ENCODE peak calls at places on chromosomes 1 and 21, in seven cellular contexts. B is mesendoderm, S is H9, H is mesenchymal stem cell, C is H1, N is neuronal stem cell, Q is trophoblast cell. T is an unnamed sample.

GRCh38 chr1:207245124-207245523 is 76.4 kb upstream of the CD55 start:
- DNase-seq in B (no peak), S (no peak), H (no peak), C (no peak), N (no peak), Q (no peak), T (no peak)

GRCh38 chr1:29688477-29689365 is 452.4 kb downstream of the PTPRU start:
- DNase-seq in B (peak), S (no peak), H (peak), C (no peak), N (no peak), Q (no peak), T (peak)

GRCh38 chr21:29481081-29481480 is 182.4 kb downstream of the BACH1 start:
- DNase-seq in B (no peak), S (no peak), H (no peak), C (no peak), N (no peak), Q (no peak), T (no peak)

GRCh38 chr1:169048043-169048442 is 58.4 kb upstream of the ATP1B1 start:
- DNase-seq in B (no peak), S (no peak), H (no peak), C (no peak), N (no peak), Q (no peak), T (no peak)

GRCh38 chr1:181676269-181676668 is 193.0 kb downstream of the CACNA1E start:
- DNase-seq in B (peak), S (peak), H (no peak), C (peak), N (peak), Q (no peak), T (peak)

GRCh38 chr1:69994261-69994660 is 211.1 kb downstream of the LRRC40 start:
- DNase-seq in B (no peak), S (no peak), H (peak), C (no peak), N (no peak), Q (no peak), T (no peak)

GRCh38 chr1:25932321-25932720 is 26.1 kb upstream of the STMN1 start:
- DNase-seq in B (no peak), S (no peak), H (no peak), C (no peak), N (no peak), Q (no peak), T (no peak)

GRCh38 chr1:19942088-19942487 is 18.7 kb upstream of the PLA2G2E start:
- DNase-seq in B (no peak), S (no peak), H (no peak), C (no peak), N (no peak), Q (no peak), T (no peak)

GRCh38 chr1:85911742-85912141 is 203.5 kb upstream of the ZNHIT6 start:
- DNase-seq in B (peak), S (no peak), H (peak), C (no peak), N (no peak), Q (no peak), T (peak)

GRCh38 chr1:156063997-156064285 is 3.0 kb downstream of the RAB25 start:
- DNase-seq in B (no peak), S (no peak), H (peak), C (no peak), N (no peak), Q (no peak), T (peak)

GRCh38 chr1:160277987-160278386 is 6.9 kb downstream of the PEX19 start:
- DNase-seq in B (no peak), S (no peak), H (no peak), C (no peak), N (no peak), Q (no peak), T (no peak)

GRCh38 chr1:25566730-25567341 is 23.4 kb downstream of the LDLRAP1 start:
- DNase-seq in B (no peak), S (peak), H (peak), C (no peak), N (no peak), Q (peak), T (peak)

GRCh38 chr1:55170426-55170825 is 44.7 kb downstream of the USP24 start:
- DNase-seq in B (no peak), S (no peak), H (no peak), C (no peak), N (no peak), Q (no peak), T (no peak)

GRCh38 chr1:156413310-156414246 is 44.6 kb downstream of the RHBG start:
- DNase-seq in B (no peak), S (no peak), H (no peak), C (no peak), N (no peak), Q (no peak), T (no peak)

GRCh38 chr21:35314896-35315582 is 265.9 kb upstream of the RUNX1 start:
- DNase-seq in B (peak), S (no peak), H (peak), C (no peak), N (no peak), Q (no peak), T (peak)

GRCh38 chr1:207814469-207814868 is 62.6 kb downstream of the CD46 start:
- DNase-seq in B (no peak), S (no peak), H (no peak), C (no peak), N (no peak), Q (no peak), T (no peak)

GRCh38 chr1:2642131-2642559 is 9.3 kb upstream of the MMEL1 start:
- DNase-seq in B (no peak), S (no peak), H (no peak), C (no peak), N (no peak), Q (no peak), T (no peak)

GRCh38 chr1:35287807-35288640 is 19.5 kb downstream of the ZMYM4 start:
- DNase-seq in B (no peak), S (no peak), H (peak), C (no peak), N (no peak), Q (no peak), T (peak)

GRCh38 chr1:242477944-242478343 is 46.6 kb downstream of the PLD5 start:
- DNase-seq in B (no peak), S (no peak), H (no peak), C (no peak), N (no peak), Q (no peak), T (no peak)

GRCh38 chr1:50474859-50475809 is 51.9 kb upstream of the DMRTA2 start:
- DNase-seq in B (peak), S (peak), H (no peak), C (peak), N (peak), Q (no peak), T (peak)

GRCh38 chr21:42672699-42673458 is 19.5 kb downstream of the PDE9A start:
- DNase-seq in B (peak), S (no peak), H (peak), C (no peak), N (peak), Q (peak), T (peak)

GRCh38 chr1:222233441-222234180 is 314.3 kb downstream of the HHIPL2 start:
- DNase-seq in B (no peak), S (no peak), H (peak), C (no peak), N (no peak), Q (peak), T (peak)

GRCh38 chr1:183185941-183186490 is at the start of gene LAMC2:
- DNase-seq in B (peak), S (peak), H (peak), C (peak), N (no peak), Q (peak), T (peak)

GRCh38 chr1:6497215-6497866 is 5.9 kb upstream of the PLEKHG5 start:
- DNase-seq in B (peak), S (peak), H (peak), C (no peak), N (peak), Q (peak), T (no peak)

GRCh38 chr1:107953551-107953950 is 11.4 kb downstream of the VAV3 start:
- DNase-seq in B (no peak), S (no peak), H (no peak), C (no peak), N (no peak), Q (no peak), T (no peak)

GRCh38 chr21:45577806-45578801 is 35.9 kb upstream of the SLC19A1 start:
- DNase-seq in B (no peak), S (peak), H (no peak), C (peak), N (no peak), Q (no peak), T (no peak)

GRCh38 chr1:7624791-7625355 is 146.2 kb upstream of the VAMP3 start:
- DNase-seq in B (no peak), S (no peak), H (no peak), C (no peak), N (no peak), Q (no peak), T (no peak)

GRCh38 chr1:2283371-2283990 is 55.4 kb downstream of the SKI start:
- DNase-seq in B (no peak), S (no peak), H (no peak), C (no peak), N (no peak), Q (no peak), T (no peak)

GRCh38 chr1:68799096-68799495 is 302.2 kb upstream of the DEPDC1 start:
- DNase-seq in B (no peak), S (no peak), H (no peak), C (no peak), N (no peak), Q (no peak), T (no peak)

GRCh38 chr1:184743062-184743756 is 11.4 kb downstream of the EDEM3 start:
- DNase-seq in B (no peak), S (no peak), H (no peak), C (no peak), N (no peak), Q (no peak), T (peak)

GRCh38 chr1:58412071-58412580 is 134.4 kb downstream of the OMA1 start:
- DNase-seq in B (no peak), S (no peak), H (peak), C (no peak), N (no peak), Q (peak), T (peak)

GRCh38 chr1:106619080-106619826 is 437.2 kb upstream of the PRMT6 start:
- DNase-seq in B (no peak), S (no peak), H (no peak), C (no peak), N (no peak), Q (no peak), T (no peak)

GRCh38 chr1:94988356-94988755 is 61.4 kb upstream of the CNN3 start:
- DNase-seq in B (no peak), S (no peak), H (peak), C (no peak), N (no peak), Q (no peak), T (peak)

DNA sequence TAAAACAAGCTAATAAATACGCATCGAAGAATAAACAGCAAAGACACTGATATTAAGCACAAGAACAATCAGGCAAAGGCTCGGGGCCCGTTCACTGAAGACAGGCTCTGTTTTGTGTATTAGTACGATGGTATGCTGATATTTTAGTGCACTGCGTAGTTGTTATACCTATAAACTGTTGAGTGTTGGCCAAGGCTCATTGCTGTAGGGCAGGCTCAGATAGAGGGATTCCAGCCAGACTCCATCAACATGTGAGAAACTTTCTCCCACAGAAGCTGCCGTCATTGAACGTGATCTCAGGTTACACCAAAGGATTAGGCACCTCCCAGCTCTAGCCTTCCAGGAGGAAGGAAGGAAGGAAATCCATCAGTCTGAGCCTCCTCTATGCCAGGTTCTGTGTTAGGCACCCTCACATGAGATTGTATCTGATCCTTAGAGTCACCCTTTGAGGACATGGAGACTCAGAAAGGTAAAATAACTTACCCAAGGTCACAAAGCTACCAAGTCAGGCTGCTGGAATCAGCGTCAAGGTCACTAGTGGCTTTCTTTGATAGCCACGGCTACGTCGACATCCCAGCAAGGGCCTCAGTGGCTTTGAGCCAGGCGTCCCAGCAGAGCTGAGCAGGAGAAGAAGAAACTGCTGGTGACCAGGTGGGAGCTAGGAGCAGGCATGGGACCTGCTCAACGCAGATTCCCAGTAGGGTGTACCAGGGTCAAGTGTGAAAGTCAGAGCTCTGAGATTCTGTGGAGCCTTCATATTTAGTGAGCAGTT is 14.8 kb downstream of the BCAR3 start:
- DNase-seq in B (peak), S (peak), H (no peak), C (no peak), N (no peak), Q (peak), T (peak)
- H4K8ac ChIP-seq in B (no peak), S (no peak), H (peak), C (no peak), N (no peak), Q (peak), T (no peak)

DNA sequence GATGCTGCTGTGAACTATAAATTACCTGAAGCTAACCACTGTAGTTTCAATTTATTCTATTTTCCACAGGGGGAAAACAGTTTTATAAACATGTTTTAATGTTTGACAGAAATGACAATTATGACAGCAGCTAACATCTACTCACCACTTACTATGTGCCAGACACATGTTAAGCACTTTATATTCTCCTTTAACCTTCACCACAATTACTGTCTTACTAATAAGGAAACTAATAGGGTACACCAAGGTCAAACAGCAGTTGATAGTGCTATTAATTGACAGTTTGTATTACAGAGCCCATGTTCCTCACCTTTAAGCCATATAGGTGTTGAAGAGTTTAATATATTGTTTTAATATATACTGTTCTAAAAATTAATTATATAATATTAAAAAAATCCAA is 146.4 kb downstream of the EVI5 start:
- DNase-seq in B (no peak), S (no peak), H (no peak), C (no peak), N (no peak), Q (no peak), T (no peak)
- H4K8ac ChIP-seq in B (no peak), S (no peak), H (no peak), C (no peak), N (no peak), Q (no peak), T (no peak)

GRCh38 chr21:31143021-31143420 is 104.7 kb upstream of the KRTAP19-8 start:
- DNase-seq in B (no peak), S (no peak), H (no peak), C (no peak), N (no peak), Q (peak), T (peak)

GRCh38 chr21:31145271-31145801 is 107.1 kb upstream of the KRTAP19-8 start:
- DNase-seq in B (no peak), S (no peak), H (peak), C (no peak), N (no peak), Q (no peak), T (peak)

GRCh38 chr21:31140025-31140424 is 101.7 kb upstream of the KRTAP19-8 start:
- DNase-seq in B (no peak), S (no peak), H (no peak), C (no peak), N (no peak), Q (no peak), T (no peak)

GRCh38 chr21:31141389-31142021 is 103.2 kb upstream of the KRTAP19-8 start:
- DNase-seq in B (no peak), S (no peak), H (no peak), C (no peak), N (no peak), Q (no peak), T (no peak)

DNA sequence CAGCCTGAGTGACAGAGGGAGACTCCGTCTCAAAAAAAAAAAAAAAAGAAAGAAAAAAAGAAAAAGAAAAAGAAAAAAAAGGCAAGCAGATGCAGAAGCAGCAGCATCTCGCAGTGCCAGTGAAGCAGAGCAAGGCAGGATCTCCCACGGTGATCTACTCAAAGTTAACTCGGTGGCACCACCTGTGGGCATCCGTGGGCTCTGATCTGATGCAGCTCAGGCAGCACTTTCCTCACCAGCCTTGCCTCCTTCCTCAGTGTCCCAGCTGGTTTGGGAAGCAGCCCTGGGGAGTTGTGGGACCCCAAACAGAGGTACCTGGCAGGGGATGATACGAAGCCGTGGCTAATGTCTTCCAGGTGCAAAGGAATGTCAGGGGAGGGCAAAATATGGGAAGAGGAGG is 104.3 kb upstream of the KRTAP19-8 start:
- DNase-seq in B (peak), S (no peak), H (no peak), C (no peak), N (no peak), Q (no peak), T (no peak)
- H4K8ac ChIP-seq in B (no peak), S (no peak), H (peak), C (no peak), N (no peak), Q (no peak), T (no peak)

DNA sequence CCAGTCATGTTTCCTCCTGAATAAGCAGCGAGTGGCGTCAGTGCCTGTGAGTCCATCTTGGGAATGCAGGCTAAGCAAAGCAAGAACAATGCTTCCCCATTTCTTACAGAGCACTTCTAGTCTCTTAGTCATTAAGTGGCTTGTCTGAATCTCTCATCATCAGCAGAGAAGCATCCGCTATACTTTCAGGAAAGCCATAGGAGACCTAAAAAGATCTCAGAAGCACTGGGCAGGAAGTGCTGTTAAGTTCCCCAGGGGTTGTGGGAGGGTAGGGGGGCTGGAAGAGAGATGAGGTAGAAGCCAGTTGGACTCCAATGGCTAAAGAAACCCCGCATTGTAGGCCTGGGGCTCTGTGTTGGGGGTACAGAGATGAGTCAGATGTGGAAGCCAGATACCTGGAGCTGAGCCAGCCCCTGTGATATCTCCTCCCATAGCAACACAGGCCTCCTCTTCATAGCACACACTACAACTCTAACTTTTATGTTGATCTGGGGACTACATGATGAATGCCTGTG is 44.9 kb downstream of the SYT6 start:
- DNase-seq in B (no peak), S (no peak), H (peak), C (no peak), N (no peak), Q (no peak), T (no peak)
- H4K8ac ChIP-seq in B (no peak), S (no peak), H (no peak), C (no peak), N (no peak), Q (no peak), T (no peak)

T was measured in IMR-90.